ENCODE peak calls at places on chromosomes 3 and 15, in five cellular contexts. C is mammary epithelial cell, I is WTC11, Y is AG10803, B is mucosa of descending colon. M is an unnamed sample.

GRCh38 chr15:58555168-58556027 is 123.6 kb downstream of the LIPC start:
- DNase-seq in C (no peak), I (no peak), Y (no peak), B (peak), M (no peak)

GRCh38 chr3:101070260-101071121 is 77.3 kb upstream of the ABI3BP start:
- DNase-seq in C (no peak), I (peak), Y (no peak), B (peak), M (no peak)

GRCh38 chr3:126117786-126118185 is 33.9 kb upstream of the SLC41A3 start:
- DNase-seq in C (no peak), I (no peak), Y (no peak), B (no peak), M (no peak)

GRCh38 chr3:158711886-158712285 is 20.4 kb downstream of the RARRES1 start:
- DNase-seq in C (peak), I (no peak), Y (peak), B (no peak), M (peak)

GRCh38 chr3:50406487-50406886 is 47.2 kb upstream of the TMEM115 start:
- DNase-seq in C (no peak), I (no peak), Y (no peak), B (no peak), M (no peak)

GRCh38 chr3:156605686-156606605 is 51.0 kb upstream of the SSR3 start:
- DNase-seq in C (peak), I (peak), Y (peak), B (peak), M (peak)

GRCh38 chr15:57098896-57099295 is 180.5 kb downstream of the TCF12 start:
- DNase-seq in C (no peak), I (no peak), Y (no peak), B (no peak), M (no peak)

GRCh38 chr15:98823012-98823458 is 174.7 kb downstream of the IGF1R start:
- DNase-seq in C (peak), I (peak), Y (peak), B (no peak), M (peak)

GRCh38 chr15:99450896-99451358 is 114.9 kb upstream of the MEF2A start:
- DNase-seq in C (peak), I (no peak), Y (peak), B (peak), M (no peak)

DNA sequence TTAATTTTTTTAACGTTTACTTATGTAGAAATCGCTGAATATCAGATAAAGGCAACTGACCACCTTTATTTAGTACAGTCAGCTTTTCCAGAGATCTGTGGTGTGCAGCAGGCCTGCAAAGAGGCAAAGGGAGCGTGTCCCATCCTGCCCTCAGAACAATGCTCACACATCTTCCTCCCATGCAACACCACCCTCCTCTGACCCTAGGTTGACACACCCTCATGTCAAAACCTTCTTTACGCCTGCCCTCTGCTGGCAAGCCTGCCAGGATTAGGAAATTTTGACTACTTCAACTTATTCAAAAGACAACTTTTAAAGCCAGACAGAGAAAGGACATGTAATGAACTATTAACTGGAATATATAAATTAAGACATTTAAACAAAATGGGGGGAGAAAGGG is 513.7 kb downstream of the FOXP1 start:
- DNase-seq in C (peak), I (peak), Y (peak), B (peak), M (no peak)
- TF ChIP-seq CTCF in C (peak), I (no peak), Y (peak), B (peak), M (peak)

DNA sequence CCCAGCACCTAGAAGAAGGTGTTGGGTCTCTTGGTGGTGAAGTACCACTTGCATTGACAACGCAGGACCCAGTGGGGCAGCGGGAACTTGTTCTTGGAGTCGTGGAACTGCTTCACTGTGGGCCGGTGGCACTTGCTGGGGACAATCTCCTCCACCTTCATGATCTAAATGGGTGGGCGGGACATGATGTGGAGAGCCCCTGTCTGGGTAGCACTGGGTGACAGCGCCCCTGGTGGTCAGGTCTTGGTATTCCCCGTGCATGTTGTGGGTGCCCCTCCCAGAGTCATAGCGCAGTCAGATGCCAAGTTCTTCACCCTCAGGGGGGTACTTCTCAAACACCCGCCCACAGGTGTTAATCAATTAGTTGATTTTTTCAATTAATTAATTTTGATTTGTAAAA is 60.2 kb downstream of the AGBL1 start:
- DNase-seq in C (no peak), I (peak), Y (no peak), B (no peak), M (no peak)
- TF ChIP-seq CTCF in C (peak), I (peak), Y (peak), B (no peak), M (peak)

GRCh38 chr15:43881944-43882343 is 55.1 kb downstream of the WDR76 start:
- DNase-seq in C (no peak), I (peak), Y (no peak), B (peak), M (no peak)
- TF ChIP-seq CTCF in C (peak), I (peak), Y (peak), B (peak), M (peak)

GRCh38 chr3:172840913-172841312 is 90.4 kb downstream of the ECT2 start:
- DNase-seq in C (no peak), I (no peak), Y (no peak), B (no peak), M (no peak)
- TF ChIP-seq CTCF in C (no peak), I (no peak), Y (no peak), B (no peak), M (no peak)

GRCh38 chr3:43759297-43759782 is 68.6 kb downstream of the ABHD5 start:
- DNase-seq in C (peak), I (peak), Y (peak), B (no peak), M (peak)
- TF ChIP-seq CTCF in C (peak), I (no peak), Y (peak), B (no peak), M (peak)

GRCh38 chr3:40718681-40719080 is 193.9 kb downstream of the ZNF621 start:
- DNase-seq in C (no peak), I (no peak), Y (no peak), B (no peak), M (no peak)

GRCh38 chr3:40718209-40718608 is 193.4 kb downstream of the ZNF621 start:
- DNase-seq in C (peak), I (no peak), Y (no peak), B (no peak), M (no peak)

GRCh38 chr3:40720863-40721262 is 196.1 kb downstream of the ZNF621 start:
- DNase-seq in C (no peak), I (no peak), Y (no peak), B (no peak), M (no peak)

GRCh38 chr3:40720351-40720750 is 195.6 kb downstream of the ZNF621 start:
- DNase-seq in C (no peak), I (no peak), Y (no peak), B (no peak), M (no peak)

GRCh38 chr3:40719660-40720287 is 195.0 kb downstream of the ZNF621 start:
- DNase-seq in C (peak), I (peak), Y (no peak), B (peak), M (no peak)
- TF ChIP-seq CTCF in C (peak), I (no peak), Y (no peak), B (no peak), M (no peak)

GRCh38 chr3:11605398-11605797 is 38.3 kb downstream of the VGLL4 start:
- DNase-seq in C (no peak), I (no peak), Y (no peak), B (no peak), M (no peak)

GRCh38 chr3:11609481-11609880 is 34.2 kb downstream of the VGLL4 start:
- DNase-seq in C (no peak), I (no peak), Y (no peak), B (no peak), M (no peak)

GRCh38 chr3:11607816-11608215 is 35.9 kb downstream of the VGLL4 start:
- DNase-seq in C (peak), I (no peak), Y (no peak), B (no peak), M (no peak)

GRCh38 chr3:11606090-11606784 is 37.5 kb downstream of the VGLL4 start:
- DNase-seq in C (no peak), I (no peak), Y (no peak), B (no peak), M (no peak)

DNA sequence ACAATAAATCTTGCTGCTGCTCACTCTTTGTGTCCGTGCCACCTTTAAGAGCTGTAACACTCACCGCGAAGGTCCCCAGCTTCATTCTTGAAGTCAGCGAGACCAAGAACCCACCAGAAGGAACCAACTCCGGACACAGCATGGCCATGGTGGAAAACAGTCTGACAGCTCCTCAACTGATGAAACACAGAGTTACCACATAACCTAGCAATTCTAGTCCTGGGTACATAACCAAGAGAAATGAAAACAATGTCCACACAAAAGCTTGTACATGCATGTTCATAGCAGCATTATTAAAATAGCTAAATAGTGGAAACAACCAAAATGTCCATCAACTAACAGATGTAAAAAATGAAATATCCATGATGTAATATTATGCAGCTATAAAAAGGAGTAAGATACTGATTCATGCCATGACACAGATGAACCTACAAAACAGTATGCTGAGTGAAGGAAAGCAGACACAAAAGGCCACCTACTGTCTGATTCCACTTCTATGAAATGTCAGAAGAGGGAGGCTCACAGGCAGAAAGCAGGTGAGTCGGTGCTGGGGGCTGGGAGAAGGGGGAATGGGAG is 36.8 kb downstream of the VGLL4 start:
- DNase-seq in C (peak), I (no peak), Y (peak), B (no peak), M (no peak)
- TF ChIP-seq CTCF in C (no peak), I (no peak), Y (no peak), B (no peak), M (no peak)

GRCh38 chr3:131238496-131238895 is 143.1 kb upstream of the NUDT16 start:
- DNase-seq in C (no peak), I (no peak), Y (no peak), B (no peak), M (no peak)

GRCh38 chr3:131239250-131239649 is 142.3 kb upstream of the NUDT16 start:
- DNase-seq in C (no peak), I (no peak), Y (no peak), B (no peak), M (no peak)

DNA sequence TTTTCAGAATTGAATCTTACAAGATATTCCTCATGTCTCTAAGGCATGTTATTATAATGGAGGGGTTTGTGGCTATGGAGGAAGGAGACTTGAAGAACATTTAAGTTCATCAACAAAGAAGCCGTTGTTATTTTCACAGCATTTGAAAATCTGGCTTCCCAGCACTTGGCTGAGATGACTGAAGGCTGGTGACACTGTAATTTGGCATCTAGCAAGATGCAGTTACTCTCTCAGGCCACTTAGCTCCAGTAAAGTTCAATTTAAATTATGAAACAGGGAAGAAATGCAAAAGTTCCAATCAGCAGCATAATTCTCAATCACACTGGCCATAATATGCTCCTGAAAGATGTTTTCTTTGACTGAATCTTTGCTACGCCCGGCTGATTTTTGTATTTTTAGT is 139.4 kb upstream of the NUDT16 start:
- DNase-seq in C (no peak), I (no peak), Y (no peak), B (no peak), M (no peak)
- TF ChIP-seq CTCF in C (no peak), I (no peak), Y (no peak), B (no peak), M (no peak)

GRCh38 chr3:48422272-48422671 is 7.6 kb downstream of the PLXNB1 start:
- DNase-seq in C (no peak), I (no peak), Y (no peak), B (no peak), M (no peak)
- TF ChIP-seq CTCF in C (no peak), I (no peak), Y (no peak), B (no peak), M (no peak)